ENCODE peak calls at places on chromosomes 16 and 17, in five cellular contexts. One of them, this sample, is unnamed.

GRCh38 chr17:28466001-28466400 is 7.4 kb upstream of the SLC13A2 start:
- DNase-seq in upper lobe of right lung: no peak
- DNase-seq in cardiac muscle cell: no peak
- DNase-seq in C1 segment of cervical spinal cord: no peak
- DNase-seq in stimulated activated CD8-positive, alpha-beta memory T cell treated with anti-CD3 and anti-CD28 coated beads, Interleukin-7, amount 100 ng/mL, for 24 hours: no peak
- DNase-seq in this sample: no peak

GRCh38 chr16:15690296-15690695 is 40.3 kb downstream of the NDE1 start:
- DNase-seq in upper lobe of right lung: no peak
- DNase-seq in cardiac muscle cell: no peak
- DNase-seq in C1 segment of cervical spinal cord: no peak
- DNase-seq in stimulated activated CD8-positive, alpha-beta memory T cell treated with anti-CD3 and anti-CD28 coated beads, Interleukin-7, amount 100 ng/mL, for 24 hours: no peak
- DNase-seq in this sample: no peak

GRCh38 chr17:8494506-8495111 is 58.9 kb downstream of the NDEL1 start:
- DNase-seq in upper lobe of right lung: peak
- DNase-seq in cardiac muscle cell: no peak
- DNase-seq in C1 segment of cervical spinal cord: no peak
- DNase-seq in stimulated activated CD8-positive, alpha-beta memory T cell treated with anti-CD3 and anti-CD28 coated beads, Interleukin-7, amount 100 ng/mL, for 24 hours: no peak
- DNase-seq in this sample: no peak

GRCh38 chr16:81029930-81030604 is 5.6 kb upstream of the ATMIN start:
- DNase-seq in upper lobe of right lung: no peak
- DNase-seq in cardiac muscle cell: no peak
- DNase-seq in C1 segment of cervical spinal cord: no peak
- DNase-seq in stimulated activated CD8-positive, alpha-beta memory T cell treated with anti-CD3 and anti-CD28 coated beads, Interleukin-7, amount 100 ng/mL, for 24 hours: no peak
- DNase-seq in this sample: no peak

GRCh38 chr17:37844158-37844976 is 79.8 kb upstream of the TBC1D3K start:
- DNase-seq in upper lobe of right lung: peak
- DNase-seq in cardiac muscle cell: peak
- DNase-seq in C1 segment of cervical spinal cord: peak
- DNase-seq in stimulated activated CD8-positive, alpha-beta memory T cell treated with anti-CD3 and anti-CD28 coated beads, Interleukin-7, amount 100 ng/mL, for 24 hours: peak
- DNase-seq in this sample: no peak

GRCh38 chr16:11306997-11307638 is 26.0 kb upstream of the PRM1 start:
- DNase-seq in upper lobe of right lung: no peak
- DNase-seq in cardiac muscle cell: no peak
- DNase-seq in C1 segment of cervical spinal cord: no peak
- DNase-seq in stimulated activated CD8-positive, alpha-beta memory T cell treated with anti-CD3 and anti-CD28 coated beads, Interleukin-7, amount 100 ng/mL, for 24 hours: no peak
- DNase-seq in this sample: no peak

GRCh38 chr16:89746043-89746442 is 24.7 kb downstream of the ZNF276 start:
- DNase-seq in upper lobe of right lung: no peak
- DNase-seq in cardiac muscle cell: no peak
- DNase-seq in C1 segment of cervical spinal cord: no peak
- DNase-seq in stimulated activated CD8-positive, alpha-beta memory T cell treated with anti-CD3 and anti-CD28 coated beads, Interleukin-7, amount 100 ng/mL, for 24 hours: no peak
- DNase-seq in this sample: no peak

GRCh38 chr16:2952679-2953078 is 11.4 kb upstream of the KREMEN2 start:
- DNase-seq in upper lobe of right lung: no peak
- DNase-seq in cardiac muscle cell: no peak
- DNase-seq in C1 segment of cervical spinal cord: no peak
- DNase-seq in stimulated activated CD8-positive, alpha-beta memory T cell treated with anti-CD3 and anti-CD28 coated beads, Interleukin-7, amount 100 ng/mL, for 24 hours: no peak
- DNase-seq in this sample: no peak

GRCh38 chr16:46850619-46851555 is 19.9 kb upstream of the C16orf87 start:
- DNase-seq in upper lobe of right lung: no peak
- DNase-seq in cardiac muscle cell: no peak
- DNase-seq in C1 segment of cervical spinal cord: no peak
- DNase-seq in stimulated activated CD8-positive, alpha-beta memory T cell treated with anti-CD3 and anti-CD28 coated beads, Interleukin-7, amount 100 ng/mL, for 24 hours: no peak
- DNase-seq in this sample: no peak

GRCh38 chr17:951388-952132 is 28.0 kb downstream of the NXN start:
- DNase-seq in upper lobe of right lung: no peak
- DNase-seq in cardiac muscle cell: peak
- DNase-seq in C1 segment of cervical spinal cord: no peak
- DNase-seq in stimulated activated CD8-positive, alpha-beta memory T cell treated with anti-CD3 and anti-CD28 coated beads, Interleukin-7, amount 100 ng/mL, for 24 hours: no peak
- DNase-seq in this sample: peak

GRCh38 chr17:80169784-80170500 is at the start of gene CARD14:
- DNase-seq in upper lobe of right lung: no peak
- DNase-seq in cardiac muscle cell: no peak
- DNase-seq in C1 segment of cervical spinal cord: no peak
- DNase-seq in stimulated activated CD8-positive, alpha-beta memory T cell treated with anti-CD3 and anti-CD28 coated beads, Interleukin-7, amount 100 ng/mL, for 24 hours: no peak
- DNase-seq in this sample: no peak

This sample was measured in GM04503.